ENCODE peak calls at places on chromosomes 13 and 19, in seven cellular contexts. L is colonic mucosa, I is testis, Z is GM23338, Q is HCT116, H is left ventricle myocardium inferior, A is fibroblast of lung. D is an unnamed sample.

GRCh38 chr13:20775961-20776360 is 2.2 kb upstream of the EEF1AKMT1 start:
- DNase-seq in L (no peak), I (no peak), Z (peak; percentile 56), Q (no peak), H (no peak), A (no peak), D (no peak)

GRCh38 chr19:43465468-43466120 is at the start of gene LYPD3:
- DNase-seq in L (peak; percentile 53), I (no peak), Z (peak; percentile 82), Q (peak; percentile 71), H (no peak), A (peak; percentile 54), D (peak; percentile 66)

GRCh38 chr13:41182231-41182630 is 12.1 kb downstream of the KBTBD7 start:
- DNase-seq in L (no peak), I (no peak), Z (no peak), Q (no peak), H (no peak), A (no peak), D (peak; percentile 27)

GRCh38 chr13:81577601-81578000 is 1236.7 kb upstream of the SPRY2 start:
- DNase-seq in L (no peak), I (no peak), Z (peak; percentile 34), Q (no peak), H (no peak), A (no peak), D (no peak)

GRCh38 chr19:38719761-38720558 is 24.3 kb downstream of the CAPN12 start:
- DNase-seq in L (no peak), I (no peak), Z (no peak), Q (no peak), H (no peak), A (no peak), D (no peak)

GRCh38 chr13:112178769-112179168 is 111.8 kb downstream of the SOX1 start:
- DNase-seq in L (no peak), I (no peak), Z (no peak), Q (no peak), H (no peak), A (no peak), D (no peak)

GRCh38 chr19:33434886-33435705 is 61.6 kb downstream of the CEBPG start:
- DNase-seq in L (no peak), I (no peak), Z (no peak), Q (no peak), H (peak; percentile 9), A (peak; percentile 19), D (no peak)

GRCh38 chr19:51610576-51610975 is 19.6 kb downstream of the SIGLEC5 start:
- DNase-seq in L (no peak), I (no peak), Z (no peak), Q (no peak), H (no peak), A (no peak), D (no peak)

GRCh38 chr13:23960566-23961156 is 63.4 kb upstream of the C1QTNF9B start:
- DNase-seq in L (no peak), I (no peak), Z (peak; percentile 80), Q (peak; percentile 27), H (no peak), A (peak; percentile 63), D (no peak)

GRCh38 chr13:83065136-83065535 is 817.1 kb downstream of the SLITRK1 start:
- DNase-seq in L (no peak), I (peak; percentile 77), Z (no peak), Q (no peak), H (no peak), A (peak; percentile 97), D (no peak)

GRCh38 chr19:38204728-38205127 is 19.3 kb downstream of the DPF1 start:
- DNase-seq in L (no peak), I (no peak), Z (no peak), Q (no peak), H (no peak), A (no peak), D (no peak)

GRCh38 chr13:50584856-50585580 is 258.5 kb downstream of the DLEU7 start:
- DNase-seq in L (no peak), I (no peak), Z (peak; percentile 35), Q (no peak), H (no peak), A (no peak), D (no peak)

GRCh38 chr13:40422588-40423235 is 243.7 kb downstream of the FOXO1 start:
- DNase-seq in L (no peak), I (no peak), Z (no peak), Q (no peak), H (no peak), A (no peak), D (no peak)

GRCh38 chr13:112105884-112106283 is 38.9 kb downstream of the SOX1 start:
- DNase-seq in L (no peak), I (no peak), Z (peak; percentile 82), Q (no peak), H (no peak), A (no peak), D (no peak)

GRCh38 chr13:27619711-27620376 is 485 bp downstream of the LNX2 start:
- DNase-seq in L (peak; percentile 43), I (peak; percentile 38), Z (peak; percentile 43), Q (no peak), H (peak; percentile 38), A (peak; percentile 29), D (no peak)

GRCh38 chr19:35433448-35433847 is 14.6 kb upstream of the FFAR2 start:
- DNase-seq in L (no peak), I (no peak), Z (no peak), Q (no peak), H (no peak), A (no peak), D (no peak)

GRCh38 chr13:35293579-35293978 is 182.9 kb downstream of the MAB21L1 start:
- DNase-seq in L (no peak), I (no peak), Z (no peak), Q (no peak), H (no peak), A (no peak), D (no peak)

GRCh38 chr13:32264407-32264806 is 50.8 kb downstream of the ZAR1L start:
- DNase-seq in L (no peak), I (peak; percentile 34), Z (no peak), Q (no peak), H (peak; percentile 79), A (peak; percentile 58), D (no peak)

GRCh38 chr13:77678691-77679090 is 18.8 kb upstream of the SLAIN1 start:
- DNase-seq in L (no peak), I (no peak), Z (no peak), Q (no peak), H (no peak), A (no peak), D (no peak)

GRCh38 chr19:38090561-38090960 is 133.5 kb downstream of the DPF1 start:
- DNase-seq in L (no peak), I (no peak), Z (no peak), Q (no peak), H (peak; percentile 33), A (no peak), D (no peak)

DNA sequence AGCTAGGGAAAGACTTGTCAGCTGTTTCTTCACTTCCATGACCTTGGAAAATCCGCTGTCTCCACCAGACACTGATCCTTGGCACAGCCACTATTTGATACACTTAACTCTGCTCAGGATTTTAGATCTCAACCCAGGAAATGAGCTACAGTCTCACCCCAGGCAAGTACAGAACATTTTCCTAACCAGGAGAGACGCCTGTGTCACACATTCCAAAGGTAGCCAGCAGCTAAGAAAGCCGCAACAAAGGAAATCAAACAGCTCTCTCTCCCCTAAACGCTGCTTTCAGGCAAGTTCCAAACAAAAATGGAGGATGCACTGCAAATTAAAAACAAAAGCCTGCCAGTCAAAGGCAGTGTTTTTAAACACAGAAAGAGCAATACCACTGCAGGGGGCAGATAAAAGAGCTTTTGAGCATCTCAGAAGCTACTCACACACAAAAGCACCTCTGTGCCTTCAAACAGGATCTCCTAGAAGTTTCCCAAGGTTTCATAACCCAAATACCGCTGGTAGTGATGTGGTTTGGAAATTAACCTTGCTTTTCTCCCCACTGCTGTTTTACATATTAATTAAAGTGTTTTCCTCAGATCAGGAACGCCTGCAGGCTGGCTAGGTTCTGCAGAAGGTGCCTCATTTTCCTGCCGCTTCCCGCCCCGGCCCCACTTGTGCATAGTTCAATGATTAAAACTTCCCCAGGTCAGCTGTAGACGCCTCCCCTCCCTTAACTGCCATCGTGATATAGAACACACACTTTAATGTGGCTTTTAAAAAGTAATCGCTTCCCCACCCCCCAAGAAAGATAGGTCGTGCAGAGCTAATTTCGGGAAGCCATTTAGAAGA is 57.1 kb downstream of the IRS2 start:
- DNase-seq in L (no peak), I (no peak), Z (no peak), Q (no peak), H (no peak), A (no peak), D (no peak)
- H3K27ac ChIP-seq in L (no peak overlapping the region), I (no peak overlapping the region), Z (no peak overlapping the region), Q (no peak overlapping the region), H (no peak overlapping the region), A (no peak overlapping the region), D (peak overlapping the region; percentile 13)

DNA sequence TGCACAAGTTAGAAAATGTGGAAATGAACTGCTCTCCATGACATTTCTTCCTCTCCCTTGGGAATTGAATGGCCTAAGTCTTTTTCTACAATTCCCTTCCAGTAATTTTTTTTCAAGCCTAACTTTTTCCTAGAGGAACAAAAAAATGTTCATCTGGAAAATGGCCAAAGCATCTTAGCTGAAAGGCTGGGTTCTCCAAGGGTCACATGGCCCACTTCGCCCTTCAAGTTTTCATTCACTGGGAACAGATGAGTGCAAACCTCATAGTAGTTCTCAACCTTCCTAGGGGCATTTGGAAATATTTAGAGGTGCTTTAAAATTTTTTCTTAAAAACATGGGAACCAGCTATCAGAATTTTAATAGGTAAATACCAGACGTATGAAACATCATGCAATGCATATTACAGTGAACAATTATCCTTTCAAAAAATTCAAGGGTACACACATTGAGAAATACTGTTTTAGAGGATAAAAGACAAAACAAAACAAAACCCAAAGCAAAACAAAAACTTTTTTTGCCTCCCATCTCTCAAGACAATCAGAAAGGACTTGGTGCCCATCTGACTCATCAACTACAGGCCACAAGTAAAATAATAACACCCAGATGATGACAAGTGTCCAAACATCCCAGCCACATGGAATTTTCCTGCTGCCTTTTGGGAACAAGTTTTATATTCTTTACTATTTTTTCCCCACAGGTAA is 208.8 kb downstream of the SLITRK6 start:
- DNase-seq in L (no peak), I (no peak), Z (no peak), Q (no peak), H (no peak), A (peak; percentile 19), D (no peak)
- H3K27ac ChIP-seq in L (no peak overlapping the region), I (no peak overlapping the region), Z (no peak overlapping the region), Q (no peak overlapping the region), H (no peak overlapping the region), A (no peak overlapping the region), D (peak overlapping the region; percentile 12)

GRCh38 chr19:10168386-10168948 is 26.3 kb downstream of the DNMT1 start:
- DNase-seq in L (no peak), I (no peak), Z (no peak), Q (no peak), H (no peak), A (no peak), D (no peak)

GRCh38 chr19:10173527-10173926 is 21.2 kb downstream of the DNMT1 start:
- DNase-seq in L (no peak), I (no peak), Z (no peak), Q (no peak), H (no peak), A (peak; percentile 50), D (no peak)
- H3K27ac ChIP-seq in L (no peak overlapping the region), I (no peak overlapping the region), Z (no peak overlapping the region), Q (peak overlapping the region; percentile 25), H (no peak overlapping the region), A (no peak overlapping the region), D (peak overlapping the region; percentile 27)

GRCh38 chr19:19342086-19343015 is 21.7 kb downstream of the MAU2 start:
- DNase-seq in L (peak; percentile 68), I (peak; percentile 74), Z (peak; percentile 89), Q (peak; percentile 26), H (peak; percentile 64), A (peak; percentile 57), D (no peak)
- H3K27ac ChIP-seq in L (no peak overlapping the region), I (no peak overlapping the region), Z (no peak overlapping the region), Q (no peak overlapping the region), H (peak overlapping the region; percentile 31), A (no peak overlapping the region), D (no peak overlapping the region)

D was measured in epithelial cell of prostate.